ENCODE peak calls at places on chromosomes 12 and 14, in nine cellular contexts. S is cardiac muscle cell; Q is OCI-LY7; D is activated gamma-delta T cell treated with Interleukin-2 at 50 U/mL for 16 hours; R is HS-5; W is CD8-positive, alpha-beta memory T cell; E is activated B cell treated with CpG ODN at 0.5 μM for 24 hours; G is Right ventricle myocardium superior; Z is Caki2. A is an unnamed sample.

GRCh38 chr12:109779382-109779781 is 53.8 kb downstream of the TRPV4 start:
- DNase-seq in W (no peak), Q (peak; percentile 25), D (no peak), G (no peak), S (no peak), E (no peak), Z (no peak), R (no peak), A (no peak)

GRCh38 chr14:63901434-63902085 is 48.8 kb downstream of the SYNE2 start:
- DNase-seq in E (no peak), S (no peak), W (no peak), Q (no peak), Z (no peak), R (peak; percentile 31), G (no peak), D (no peak), A (no peak)

GRCh38 chr12:115468087-115468510 is 784.1 kb upstream of the TBX3 start:
- DNase-seq in G (no peak), D (no peak), Q (no peak), Z (no peak), E (no peak), W (no peak), S (no peak), R (no peak), A (no peak)

GRCh38 chr12:111340231-111340630 is 28.7 kb downstream of the PHETA1 start:
- DNase-seq in Q (no peak), W (no peak), D (no peak), Z (no peak), R (no peak), E (no peak), S (no peak), G (no peak), A (no peak)

GRCh38 chr12:60201891-60202290 is 606.1 kb downstream of the SLC16A7 start:
- DNase-seq in R (no peak), Q (no peak), G (no peak), E (no peak), D (no peak), Z (no peak), S (peak; percentile 5), W (no peak), A (no peak)

GRCh38 chr14:53929871-53930685 is 26.5 kb downstream of the BMP4 start:
- DNase-seq in G (no peak), Q (peak; percentile 50), E (no peak), S (peak; percentile 42), D (peak; percentile 8), Z (peak; percentile 23), W (no peak), R (no peak), A (no peak)

GRCh38 chr12:44833561-44833960 is 42.6 kb downstream of the NELL2 start:
- DNase-seq in E (no peak), R (no peak), D (no peak), Z (no peak), G (no peak), S (no peak), W (no peak), Q (no peak), A (no peak)

GRCh38 chr12:93813181-93813580 is 136.0 kb downstream of the CRADD start:
- DNase-seq in D (no peak), G (no peak), Q (no peak), Z (no peak), W (no peak), S (no peak), R (no peak), E (no peak), A (no peak)

GRCh38 chr14:86654558-86655184 is 1124.7 kb downstream of the FLRT2 start:
- DNase-seq in G (peak; percentile 52), W (no peak), S (peak; percentile 82), D (peak; percentile 21), E (no peak), R (no peak), Z (peak; percentile 8), Q (peak; percentile 49), A (no peak)